ENCODE peak calls at places on chromosomes 13 and 19, in five cellular contexts. H, S, A, X and J are unnamed samples.

GRCh38 chr19:51737924-51738323 is 13.8 kb downstream of the FPR1 start:
- DNase-seq in A (no peak), H (no peak), S (no peak), X (no peak), J (no peak)

GRCh38 chr13:101514695-101515275 is 62.3 kb downstream of the ITGBL1 start:
- DNase-seq in X (no peak), S (no peak), H (no peak), A (peak; percentile 63), J (no peak)

GRCh38 chr19:29475469-29475868 is 50.3 kb upstream of the VSTM2B start:
- DNase-seq in S (no peak), A (no peak), X (no peak), H (no peak), J (no peak)

GRCh38 chr19:16258440-16258903 is 60.8 kb downstream of the AP1M1 start:
- DNase-seq in X (peak; percentile 81), S (peak; percentile 84), H (peak; percentile 75), A (no peak), J (no peak)

GRCh38 chr13:86757236-86757978 is 913.8 kb upstream of the SLITRK5 start:
- DNase-seq in A (peak; percentile 65), H (no peak), X (no peak), S (no peak), J (no peak)

GRCh38 chr19:41882568-41883462 is at the start of gene ARHGEF1:
- DNase-seq in X (peak; percentile 83), A (no peak), H (peak; percentile 78), S (peak; percentile 79), J (no peak)

GRCh38 chr19:4722671-4723464 is 774 bp downstream of the DPP9 start:
- DNase-seq in X (peak; percentile 47), H (no peak), S (no peak), A (no peak), J (peak; percentile 56)

GRCh38 chr13:40494932-40495619 is 171.4 kb downstream of the FOXO1 start:
- DNase-seq in X (no peak), S (no peak), H (no peak), A (no peak), J (no peak)

GRCh38 chr13:113135281-113135760 is 12.7 kb downstream of the F10 start:
- DNase-seq in S (no peak), A (no peak), X (no peak), H (no peak), J (no peak)

GRCh38 chr19:6239871-6240676 is 39.7 kb downstream of the MLLT1 start:
- DNase-seq in H (no peak), A (no peak), S (no peak), X (peak; percentile 13), J (no peak)

GRCh38 chr13:60397693-60398437 is 845 bp downstream of the TDRD3 start:
- DNase-seq in A (no peak), X (peak; percentile 83), H (peak; percentile 56), S (peak; percentile 74), J (peak; percentile 29)

GRCh38 chr19:6020972-6021805 is 43.2 kb upstream of the RANBP3 start:
- DNase-seq in X (peak; percentile 32), H (no peak), S (no peak), A (no peak), J (no peak)

GRCh38 chr19:1780272-1780957 is 27.1 kb downstream of the ONECUT3 start:
- DNase-seq in H (no peak), S (no peak), X (no peak), A (no peak), J (no peak)

GRCh38 chr13:99307247-99307646 is at the start of gene GPR183:
- DNase-seq in H (no peak), S (no peak), A (no peak), X (no peak), J (no peak)

GRCh38 chr13:25169951-25170553 is 2.0 kb downstream of the AMER2 start:
- DNase-seq in A (no peak), S (no peak), X (no peak), H (no peak), J (no peak)

GRCh38 chr19:38727306-38727867 is 16.9 kb downstream of the CAPN12 start:
- DNase-seq in X (no peak), H (no peak), A (no peak), S (no peak), J (no peak)

GRCh38 chr13:35887028-35887666 is 244.0 kb downstream of the DCLK1 start:
- DNase-seq in S (no peak), H (no peak), X (no peak), A (no peak), J (no peak)

GRCh38 chr19:848457-848921 is 3.6 kb upstream of the ELANE start:
- DNase-seq in S (peak; percentile 44), H (no peak), X (no peak), A (no peak), J (no peak)

GRCh38 chr13:41668130-41668757 is 210.9 kb downstream of the RGCC start:
- DNase-seq in X (no peak), S (no peak), A (peak; percentile 93), H (peak; percentile 73), J (peak; percentile 92)

GRCh38 chr19:37893845-37894575 is 12.4 kb downstream of the WDR87 start:
- DNase-seq in X (no peak), A (no peak), S (no peak), H (no peak), J (no peak)

GRCh38 chr13:101700598-101700997 is 248.1 kb downstream of the ITGBL1 start:
- DNase-seq in S (no peak), H (no peak), A (peak; percentile 49), X (no peak), J (peak; percentile 10)

GRCh38 chr13:87671031-87671823 is at the start of gene SLITRK5:
- DNase-seq in S (peak; percentile 58), A (peak; percentile 48), X (peak; percentile 81), H (peak; percentile 78), J (no peak)

GRCh38 chr13:45396548-45397095 is 21.6 kb downstream of the SLC25A30 start:
- DNase-seq in H (no peak), A (no peak), S (no peak), X (no peak), J (no peak)

GRCh38 chr13:101917833-101918755 is 465.6 kb downstream of the ITGBL1 start:
- DNase-seq in H (no peak), A (no peak), S (no peak), X (no peak), J (no peak)

GRCh38 chr13:105638446-105638845 is 897.0 kb downstream of the EFNB2 start:
- DNase-seq in A (no peak), X (no peak), H (no peak), S (no peak), J (no peak)

GRCh38 chr13:99386911-99387788 is 80.0 kb upstream of the GPR183 start:
- DNase-seq in H (peak; percentile 60), A (no peak), X (peak; percentile 77), S (peak; percentile 62), J (no peak)

DNA sequence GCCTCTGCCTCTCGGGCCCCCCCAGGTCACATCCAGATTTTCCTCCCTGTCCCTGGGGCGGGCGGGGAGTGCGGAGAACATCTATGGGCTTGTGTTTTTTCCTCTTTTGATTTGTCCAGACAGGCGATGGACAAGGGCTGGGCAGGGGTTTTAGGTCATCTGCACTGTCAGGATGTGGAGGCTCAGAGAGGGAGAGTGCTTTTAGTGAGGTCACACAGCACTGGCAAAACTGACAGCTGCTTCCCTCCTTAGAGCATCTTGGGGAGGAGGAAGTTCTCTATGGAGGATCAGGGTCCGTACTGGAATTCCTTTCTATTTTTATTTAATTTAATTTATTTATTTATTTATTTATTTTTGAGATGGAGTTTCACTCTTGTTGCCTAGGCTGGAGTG is 38.9 kb downstream of the NFIC start:
- DNase-seq in H (no peak), S (no peak), A (no peak), X (no peak), J (no peak)
- H3K4me3 ChIP-seq in H (peak overlapping the region; percentile 35), S (peak overlapping the region; percentile 53), A (peak overlapping the region; percentile 34), X (peak overlapping the region; percentile 45), J (peak overlapping the region; percentile 37)

DNA sequence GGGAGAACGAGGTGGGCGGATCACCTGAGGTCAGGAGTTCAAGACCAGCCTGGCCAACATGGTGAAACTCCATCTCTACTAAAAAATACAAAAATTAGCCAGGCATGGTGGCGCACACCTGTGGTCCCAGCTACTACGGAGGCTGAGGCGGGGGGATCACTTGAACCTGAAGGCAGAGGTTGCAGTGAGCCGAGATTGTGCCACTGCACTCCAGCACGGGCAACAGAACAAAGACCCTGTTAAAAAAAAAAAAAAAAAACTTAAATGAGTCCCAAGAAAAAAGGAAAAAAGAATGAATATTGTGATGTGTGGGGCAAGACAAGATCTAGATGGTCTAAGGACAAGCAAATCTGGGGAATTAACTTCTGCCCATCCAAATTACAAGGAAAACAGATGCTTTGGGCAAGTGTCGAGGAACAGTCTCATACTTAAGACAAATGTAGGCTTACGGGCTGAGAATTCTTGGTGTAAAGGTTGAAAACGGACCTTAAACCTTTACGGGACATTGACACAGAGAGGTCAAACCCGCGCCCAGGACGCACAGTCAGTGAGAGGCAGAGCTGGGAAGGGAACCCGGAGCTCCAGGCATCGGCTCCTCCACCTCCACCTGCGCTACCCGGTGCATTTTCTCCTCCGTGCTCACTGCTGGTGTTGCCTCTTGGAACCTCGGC is 656 bp upstream of the ZNF324 start:
- DNase-seq in X (no peak), A (no peak), H (no peak), S (no peak), J (no peak)
- TF ChIP-seq CTCF in X (no peak), A (no peak), H (no peak), S (no peak), J (no peak)

GRCh38 chr13:98171806-98172569 is 5.1 kb downstream of the RNF113B start:
- DNase-seq in A (no peak), X (no peak), S (peak; percentile 39), H (peak; percentile 43), J (no peak)
- H3K4me3 ChIP-seq in A (no peak overlapping the region), X (peak overlapping the region; percentile 14), S (peak overlapping the region; percentile 35), H (no peak overlapping the region), J (peak overlapping the region; percentile 13)

DNA sequence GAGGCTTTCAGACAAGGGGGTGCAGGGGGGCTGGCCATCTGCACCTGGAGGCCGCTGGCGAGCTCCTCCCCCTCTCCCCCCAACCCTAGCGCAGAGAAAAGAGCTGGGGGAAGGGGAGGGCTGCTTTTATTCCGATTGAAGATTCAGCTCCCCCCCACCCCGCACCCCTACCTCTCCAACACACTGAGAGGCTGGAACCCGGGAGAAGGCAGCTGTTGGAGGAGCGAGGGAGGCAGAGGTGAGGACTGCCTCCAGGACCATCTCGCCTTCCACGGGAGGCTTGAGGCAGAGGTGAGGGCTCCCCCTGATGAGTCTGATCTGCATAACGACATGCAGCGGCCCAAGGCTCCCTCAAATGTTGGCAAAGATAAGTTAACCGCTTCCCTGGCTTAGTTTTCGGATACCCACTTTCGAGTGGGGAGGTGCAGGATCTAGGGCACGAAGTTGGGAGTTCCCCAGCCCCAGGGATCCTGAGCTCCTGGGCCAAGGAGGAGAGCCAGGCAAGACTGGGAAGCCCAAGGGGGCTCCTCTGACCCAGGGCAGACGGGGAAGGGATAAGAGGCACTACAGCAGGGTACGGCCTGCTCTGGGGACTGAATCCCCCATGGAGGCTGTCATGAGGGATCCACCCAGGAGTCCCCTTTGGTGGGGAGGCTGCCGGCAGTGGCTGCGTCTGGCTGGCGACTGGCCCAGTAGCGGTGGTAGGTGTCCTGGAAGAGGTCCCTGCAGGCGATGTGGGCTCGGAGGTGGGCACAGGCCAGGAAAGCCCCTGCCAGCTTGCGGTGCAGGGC is 1.2 kb upstream of the NUMBL start:
- DNase-seq in S (no peak), X (no peak), H (no peak), A (no peak), J (no peak)
- TF ChIP-seq CTCF in S (no peak), X (no peak), H (no peak), A (no peak), J (no peak)

DNA sequence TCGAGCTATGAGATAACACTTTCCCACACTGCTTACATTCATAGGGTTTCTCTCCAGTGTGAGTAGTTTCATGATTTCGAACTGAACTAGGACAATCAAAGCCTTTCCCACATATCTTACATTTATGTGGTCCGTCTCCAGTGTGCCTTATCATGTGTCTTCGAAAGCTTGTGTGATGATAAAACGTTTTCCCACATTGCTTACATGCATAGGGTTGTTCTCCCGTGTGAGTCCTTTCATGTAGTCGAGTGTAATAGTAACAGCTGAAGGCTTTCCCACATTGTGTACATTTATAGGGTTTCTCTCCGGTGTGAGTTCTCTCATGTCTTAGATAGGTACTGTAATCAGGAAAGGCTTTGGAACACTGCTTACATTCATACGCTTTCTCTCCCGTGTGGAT is 16.3 kb downstream of the ZNF823 start:
- DNase-seq in H (no peak), X (no peak), A (no peak), S (no peak), J (no peak)
- H3K4me3 ChIP-seq in H (no peak overlapping the region), X (no peak overlapping the region), A (no peak overlapping the region), S (no peak overlapping the region), J (no peak overlapping the region)